ENCODE peak calls at places on chromosomes 13 and 19, in six cellular contexts. Z is IMR-90, E is neuronal stem cell, Q is trophoblast cell, D is mesendoderm, Y is H1. P is an unnamed sample.

GRCh38 chr13:30026909-30027308 is 176.5 kb upstream of the UBL3 start:
- DNase-seq in Z (no peak), E (no peak), Y (no peak), Q (no peak), D (no peak), P (no peak)

GRCh38 chr13:59658027-59658735 is 505.5 kb downstream of the DIAPH3 start:
- DNase-seq in Q (no peak), Z (no peak), D (no peak), E (no peak), Y (no peak), P (no peak)

GRCh38 chr13:110285991-110286923 is 20.7 kb downstream of the COL4A1 start:
- DNase-seq in Z (no peak), D (no peak), Q (peak; percentile 89), E (no peak), Y (no peak), P (no peak)

GRCh38 chr19:50922316-50922853 is 11.2 kb upstream of the KLK4 start:
- DNase-seq in E (peak; percentile 87), Z (peak; percentile 67), D (peak; percentile 91), Y (peak; percentile 59), Q (peak; percentile 77), P (peak; percentile 91)

GRCh38 chr13:92390217-92390616 is 836.4 kb upstream of the GPC6 start:
- DNase-seq in Z (no peak), D (no peak), E (no peak), Y (no peak), Q (no peak), P (no peak)

GRCh38 chr13:112726018-112726767 is 36.4 kb downstream of the ATP11A start:
- DNase-seq in Y (no peak), D (no peak), Z (no peak), E (no peak), Q (no peak), P (peak; percentile 28)

GRCh38 chr19:13024958-13025653 is 29.8 kb downstream of the NFIX start:
- DNase-seq in D (peak; percentile 50), E (no peak), Q (no peak), Z (no peak), Y (no peak), P (peak; percentile 71)

GRCh38 chr19:45456500-45456815 is 11.3 kb upstream of the FOSB start:
- DNase-seq in E (no peak), D (no peak), Y (no peak), Q (no peak), Z (no peak), P (no peak)

GRCh38 chr19:10708261-10708660 is 7.0 kb downstream of the QTRT1 start:
- DNase-seq in D (no peak), Z (no peak), E (no peak), Y (no peak), Q (no peak), P (no peak)

GRCh38 chr13:102815788-102816187 is 16.9 kb downstream of the BIVM start:
- DNase-seq in Y (no peak), Q (no peak), Z (no peak), D (no peak), E (no peak), P (no peak)

GRCh38 chr19:33621811-33622504 is at the start of gene CHST8:
- DNase-seq in Z (no peak), Q (peak; percentile 11), E (peak; percentile 73), D (peak; percentile 74), Y (no peak), P (peak; percentile 82)

GRCh38 chr13:46180393-46180792 is 1.6 kb downstream of the LCP1 start:
- DNase-seq in Y (no peak), E (no peak), Q (no peak), D (no peak), Z (no peak), P (no peak)

GRCh38 chr13:78317030-78317429 is 286.3 kb downstream of the POU4F1 start:
- DNase-seq in Y (no peak), Z (no peak), Q (no peak), D (peak; percentile 44), E (peak; percentile 21), P (no peak)

GRCh38 chr19:54248016-54248601 is 5.5 kb upstream of the LILRA6 start:
- DNase-seq in Y (no peak), E (no peak), Q (peak; percentile 43), Z (peak; percentile 26), D (no peak), P (no peak)

GRCh38 chr13:99367106-99367616 is 60.0 kb upstream of the GPR183 start:
- DNase-seq in D (no peak), Q (no peak), Z (no peak), E (no peak), Y (no peak), P (no peak)

GRCh38 chr13:106139407-106139806 is 396.1 kb downstream of the EFNB2 start:
- DNase-seq in Q (peak; percentile 71), D (no peak), Y (no peak), E (no peak), Z (peak; percentile 38), P (no peak)

GRCh38 chr19:4284176-4284958 is 5.3 kb downstream of the SHD start:
- DNase-seq in Y (peak; percentile 71), Q (no peak), D (peak; percentile 88), Z (no peak), E (no peak), P (peak; percentile 94)

GRCh38 chr19:17648786-17649185 is 39.4 kb downstream of the UNC13A start:
- DNase-seq in Y (no peak), D (no peak), Q (no peak), E (no peak), Z (no peak), P (no peak)

GRCh38 chr19:39405930-39406655 is 554 bp upstream of the ZFP36 start:
- DNase-seq in D (no peak), Q (no peak), E (no peak), Y (no peak), Z (no peak), P (peak; percentile 80)

GRCh38 chr13:35791191-35791902 is 314.9 kb upstream of the MAB21L1 start:
- DNase-seq in D (no peak), E (no peak), Q (peak; percentile 3), Z (peak; percentile 48), Y (no peak), P (no peak)

GRCh38 chr13:48507024-48507423 is 25.9 kb downstream of the RCBTB2 start:
- DNase-seq in E (no peak), Q (no peak), Y (no peak), D (no peak), Z (no peak), P (no peak)

DNA sequence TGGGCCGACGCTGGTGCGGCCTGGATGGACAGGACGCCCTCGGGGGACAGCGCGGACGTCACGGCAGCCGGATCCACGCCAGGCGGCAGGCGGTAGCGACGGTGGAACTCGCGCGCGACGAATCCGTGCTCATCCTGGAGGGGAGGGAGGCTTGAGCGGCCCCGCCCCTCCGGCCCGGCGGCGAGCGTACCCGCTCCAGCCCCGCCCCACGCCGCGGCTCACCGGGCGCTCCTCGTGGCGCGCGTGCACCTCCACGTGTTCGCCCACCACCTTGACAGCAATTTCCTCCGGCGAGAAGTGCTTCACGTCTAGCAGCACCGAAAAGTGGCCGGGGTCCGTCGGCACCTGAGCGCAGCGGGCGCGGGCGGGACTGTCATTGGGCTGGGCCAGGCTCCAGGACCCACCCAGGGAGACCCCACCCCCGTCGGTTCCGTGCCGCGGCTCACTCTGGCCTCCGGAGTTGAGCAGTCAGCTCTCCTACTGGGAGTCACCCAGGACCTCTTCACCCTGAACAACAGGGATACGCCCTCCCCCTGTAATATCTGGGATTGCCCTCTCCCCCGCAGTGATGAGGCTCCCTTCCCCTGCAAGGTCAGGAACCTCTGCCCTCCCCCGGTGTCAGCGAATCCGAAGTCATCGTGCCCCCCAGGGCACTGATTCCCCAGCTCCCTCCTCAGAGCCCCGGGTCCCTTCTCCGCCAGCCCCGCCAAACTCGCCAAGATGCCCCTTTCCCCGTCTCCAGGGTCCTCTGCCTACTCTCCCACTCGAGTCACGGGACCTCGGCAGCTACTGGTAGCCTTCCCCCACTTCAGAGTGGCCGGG is 1.1 kb downstream of the HSPB6 start:
- DNase-seq in Z (peak; percentile 55), E (no peak), Y (no peak), D (no peak), Q (peak; percentile 14), P (peak; percentile 39)
- H2AK5ac ChIP-seq in Z (peak overlapping the region; percentile 91), E (peak overlapping the region; percentile 98), Y (no peak overlapping the region), D (no peak overlapping the region), Q (peak overlapping the region; percentile 49), P (no peak overlapping the region)

DNA sequence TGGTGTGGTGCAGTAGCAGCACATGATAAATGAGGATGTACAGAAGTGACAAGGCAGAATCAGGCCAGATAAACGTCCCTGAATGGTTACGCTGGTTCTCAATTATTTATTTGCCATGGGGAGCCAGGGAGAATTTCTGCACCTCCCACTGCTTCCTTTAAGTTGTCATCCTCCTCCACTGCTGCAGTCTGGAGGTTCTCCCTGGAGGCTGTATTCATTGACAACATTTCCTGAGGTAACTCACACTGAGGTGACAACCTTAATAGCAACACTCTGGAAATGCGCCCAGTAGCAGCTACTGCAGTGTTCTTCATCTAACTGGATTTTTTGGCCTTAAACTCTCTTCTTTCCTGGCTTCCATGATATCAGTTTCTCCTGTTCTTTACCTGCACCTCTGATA is 308.9 kb upstream of the SLITRK1 start:
- DNase-seq in Z (no peak), D (peak; percentile 15), Q (no peak), Y (no peak), E (no peak), P (no peak)
- H2AK5ac ChIP-seq in Z (no peak overlapping the region), D (no peak overlapping the region), Q (no peak overlapping the region), Y (no peak overlapping the region), E (no peak overlapping the region), P (no peak overlapping the region)

GRCh38 chr19:2617393-2618165 is 84.9 kb downstream of the GNG7 start:
- DNase-seq in Q (peak; percentile 68), Y (no peak), E (no peak), D (no peak), Z (no peak), P (no peak)
- H2AK5ac ChIP-seq in Q (no peak overlapping the region), Y (no peak overlapping the region), E (no peak overlapping the region), D (no peak overlapping the region), Z (peak overlapping the region; percentile 64), P (no peak overlapping the region)

DNA sequence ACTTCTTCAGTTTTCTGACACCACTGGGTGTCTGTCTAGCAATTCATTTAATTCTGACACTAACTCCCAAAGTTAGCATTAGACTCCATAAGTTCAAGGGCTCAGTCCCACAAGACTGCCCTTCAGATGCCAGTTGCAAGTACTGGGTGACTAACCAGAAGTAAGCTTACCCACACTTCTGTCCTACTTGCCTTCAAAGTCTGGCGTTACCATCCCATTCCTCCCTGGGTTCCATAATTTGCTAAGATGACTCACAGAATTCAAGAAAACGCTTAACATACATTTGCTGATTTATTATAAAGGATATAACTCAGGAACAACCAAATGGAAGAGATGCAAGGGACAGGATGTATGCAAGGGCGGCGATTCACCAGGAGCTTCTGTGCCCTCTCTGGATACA is 45.5 kb upstream of the NPAS1 start:
- DNase-seq in Y (no peak), Q (no peak), E (no peak), D (no peak), Z (no peak), P (no peak)
- H2AK5ac ChIP-seq in Y (no peak overlapping the region), Q (no peak overlapping the region), E (peak overlapping the region; percentile 13), D (no peak overlapping the region), Z (peak overlapping the region; percentile 62), P (no peak overlapping the region)

P was measured in H9.